ENCODE peak calls at places on chromosomes 2 and 18, in four cellular contexts. S, O, H and A are unnamed samples.
A peak's percentile ranks its signal among the peaks of the same experiment; 100 is the strongest.

GRCh38 chr2:46951290-46952064 is 35.9 kb upstream of the MCFD2 start:
- DNase-seq in O (no peak), S (no peak), H (no peak), A (no peak)

GRCh38 chr2:239005586-239005985 is 157.7 kb downstream of the TWIST2 start:
- DNase-seq in S (no peak), H (no peak), O (no peak), A (no peak)

GRCh38 chr2:27282892-27283291 is 663 bp downstream of the TRIM54 start:
- DNase-seq in O (no peak), S (no peak), H (no peak), A (no peak)

GRCh38 chr2:170155022-170155722 is 22.8 kb upstream of the MYO3B start:
- DNase-seq in H (no peak), O (no peak), S (no peak), A (peak; percentile 66)

GRCh38 chr2:149972039-149972438 is 384.5 kb upstream of the MMADHC start:
- DNase-seq in S (no peak), O (no peak), H (no peak), A (no peak)

GRCh38 chr18:13141209-13141608 is 77.4 kb upstream of the LDLRAD4 start:
- DNase-seq in S (no peak), H (no peak), O (no peak), A (no peak)

GRCh38 chr2:230225486-230225885 is at the start of gene SP140:
- DNase-seq in H (no peak), O (no peak), S (peak; percentile 76), A (peak; percentile 74)

GRCh38 chr2:55951533-55951932 is 28.0 kb upstream of the EFEMP1 start:
- DNase-seq in S (no peak), H (no peak), O (no peak), A (no peak)

GRCh38 chr2:54454548-54454921 is 1.6 kb upstream of the SPTBN1 start:
- DNase-seq in O (no peak), H (no peak), S (no peak), A (no peak)

GRCh38 chr2:149334156-149334555 is 3.8 kb downstream of the LYPD6 start:
- DNase-seq in H (no peak), S (no peak), O (no peak), A (no peak)

GRCh38 chr2:60555066-60555793 is 1.8 kb upstream of the BCL11A start:
- DNase-seq in H (peak; percentile 38), S (peak; percentile 64), O (peak; percentile 55), A (peak; percentile 70)

GRCh38 chr2:80499095-80499494 is 194.5 kb upstream of the LRRTM1 start:
- DNase-seq in H (no peak), S (no peak), O (peak; percentile 29), A (no peak)

GRCh38 chr18:21735452-21736015 is 5.1 kb upstream of the MIB1 start:
- DNase-seq in S (no peak), H (no peak), O (no peak), A (no peak)

GRCh38 chr2:86012017-86012712 is 93.5 kb downstream of the POLR1A start:
- DNase-seq in H (no peak), S (no peak), O (no peak), A (no peak)

GRCh38 chr2:45028276-45028675 is 19.0 kb upstream of the SIX2 start:
- DNase-seq in O (no peak), S (no peak), H (no peak), A (no peak)

GRCh38 chr2:15159751-15160177 is 401.4 kb downstream of the NBAS start:
- DNase-seq in H (no peak), O (no peak), S (peak; percentile 37), A (peak; percentile 26)

GRCh38 chr2:86072271-86072858 is 33.3 kb downstream of the POLR1A start:
- DNase-seq in H (no peak), S (peak; percentile 57), O (no peak), A (peak; percentile 29)

GRCh38 chr2:142038826-142039225 is 92.0 kb downstream of the LRP1B start:
- DNase-seq in H (no peak), S (no peak), O (no peak), A (no peak)

GRCh38 chr2:26521054-26521912 is 43.4 kb upstream of the OTOF start:
- DNase-seq in S (peak; percentile 48), H (no peak), O (peak; percentile 26), A (peak; percentile 50)

GRCh38 chr2:237438082-237438925 is 24.3 kb upstream of the COL6A3 start:
- DNase-seq in H (no peak), S (no peak), O (no peak), A (no peak)

GRCh38 chr2:24402242-24403092 is 42.1 kb upstream of the ITSN2 start:
- DNase-seq in S (no peak), O (no peak), H (no peak), A (no peak)

GRCh38 chr2:64260817-64261216 is 116.6 kb upstream of the PELI1 start:
- DNase-seq in H (no peak), S (peak; percentile 57), O (no peak), A (peak; percentile 50)

GRCh38 chr2:30665761-30666306 is 141.4 kb downstream of the CAPN13 start:
- DNase-seq in O (no peak), S (no peak), H (no peak), A (no peak)

GRCh38 chr2:3728104-3729054 is 25.0 kb downstream of the DCDC2C start:
- DNase-seq in S (peak; percentile 57), O (peak; percentile 55), H (no peak), A (peak; percentile 53)

GRCh38 chr2:212154392-212154791 is 384.2 kb downstream of the ERBB4 start:
- DNase-seq in H (no peak), O (peak; percentile 36), S (no peak), A (no peak)

GRCh38 chr2:128805918-128806317 is 487.2 kb upstream of the HS6ST1 start:
- DNase-seq in O (no peak), H (no peak), S (no peak), A (no peak)

GRCh38 chr2:128807317-128807716 is 488.6 kb upstream of the HS6ST1 start:
- DNase-seq in O (no peak), S (no peak), H (no peak), A (no peak)

GRCh38 chr2:128809256-128809636 is 490.6 kb upstream of the HS6ST1 start:
- DNase-seq in H (peak; percentile 14), S (no peak), O (peak; percentile 72), A (no peak)

GRCh38 chr2:128809880-128810279 is 491.2 kb upstream of the HS6ST1 start:
- DNase-seq in H (no peak), S (no peak), O (no peak), A (no peak)

DNA sequence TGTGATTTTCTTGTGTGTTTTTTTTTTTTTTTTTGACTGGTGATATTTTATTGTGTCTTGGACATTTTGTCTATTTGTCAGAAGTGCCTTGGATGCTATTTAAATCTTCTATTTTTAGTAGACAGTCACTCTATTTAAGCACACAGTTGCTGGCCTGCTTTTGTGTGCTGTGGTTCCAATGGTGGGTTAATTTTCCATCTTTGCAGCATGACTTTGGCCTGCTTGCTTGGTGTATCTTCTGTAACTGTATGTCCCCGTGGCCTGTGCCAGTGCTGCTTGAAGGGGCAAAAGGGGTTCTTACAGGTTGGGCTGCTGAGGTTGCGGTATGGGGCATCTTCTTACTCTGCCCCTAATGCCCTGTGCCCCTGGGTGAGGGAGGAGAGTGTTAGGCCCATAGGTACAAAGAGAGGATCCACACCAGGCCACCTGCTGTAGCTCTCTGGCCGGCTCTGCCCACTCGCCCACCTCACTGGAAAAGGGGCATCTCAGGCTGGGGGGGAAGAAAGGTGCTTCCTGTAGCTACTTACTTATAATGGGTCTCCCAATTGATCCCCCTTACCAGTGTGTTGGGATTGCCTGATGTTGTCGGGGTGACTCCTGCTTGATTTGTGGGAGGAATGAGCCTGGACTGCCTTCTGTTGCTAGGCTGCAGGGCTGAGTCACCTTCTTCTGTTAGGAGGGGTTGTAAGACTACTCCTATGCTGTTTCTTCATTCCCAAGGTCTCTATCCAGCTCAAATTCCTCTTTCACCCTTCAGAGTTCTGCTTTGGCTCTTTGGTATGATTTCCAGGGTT is 490.0 kb upstream of the HS6ST1 start:
- DNase-seq in H (peak; percentile 23), O (peak; percentile 71), S (no peak), A (no peak)
- TF ChIP-seq CTCF in H (no peak), O (no peak), S (no peak), A (no peak)

GRCh38 chr18:41906528-41907256 is 48.3 kb upstream of the PIK3C3 start:
- DNase-seq in S (peak; percentile 52), H (peak; percentile 7), O (peak; percentile 22), A (peak; percentile 49)
- TF ChIP-seq CTCF in S (peak; percentile 51), H (peak; percentile 51), O (peak; percentile 55), A (peak; percentile 0)

GRCh38 chr2:17084882-17085281 is 419.2 kb upstream of the CYRIA start:
- DNase-seq in O (no peak), S (no peak), H (no peak), A (no peak)
- TF ChIP-seq CTCF in O (no peak), S (no peak), H (no peak), A (no peak)

DNA sequence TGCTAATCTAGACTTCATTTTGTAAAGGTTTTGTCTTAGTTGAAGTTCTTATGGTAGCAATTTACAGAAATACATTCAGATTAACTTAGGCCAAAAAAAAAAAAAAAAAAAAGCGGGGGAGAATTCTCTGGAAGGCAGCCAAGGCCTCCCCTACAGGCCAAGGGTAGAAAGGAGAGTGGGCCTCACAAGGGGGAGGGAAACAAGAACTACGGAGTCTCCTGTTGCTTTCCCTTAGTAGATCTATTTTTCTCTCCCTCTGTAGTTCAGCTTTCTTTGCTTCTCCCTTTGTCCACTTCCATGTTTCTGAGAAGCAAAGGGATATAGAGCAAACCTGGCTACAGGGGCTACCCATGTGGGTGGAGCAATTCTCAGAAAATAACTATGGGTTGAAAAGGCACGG is 2.4 kb upstream of the STK11IP start:
- DNase-seq in O (no peak), H (no peak), S (no peak), A (no peak)
- TF ChIP-seq CTCF in O (no peak), H (no peak), S (no peak), A (no peak)

GRCh38 chr2:168217920-168218319 is 29.5 kb downstream of the STK39 start:
- DNase-seq in S (no peak), O (no peak), H (no peak), A (no peak)
- TF ChIP-seq CTCF in S (no peak), O (no peak), H (no peak), A (no peak)

DNA sequence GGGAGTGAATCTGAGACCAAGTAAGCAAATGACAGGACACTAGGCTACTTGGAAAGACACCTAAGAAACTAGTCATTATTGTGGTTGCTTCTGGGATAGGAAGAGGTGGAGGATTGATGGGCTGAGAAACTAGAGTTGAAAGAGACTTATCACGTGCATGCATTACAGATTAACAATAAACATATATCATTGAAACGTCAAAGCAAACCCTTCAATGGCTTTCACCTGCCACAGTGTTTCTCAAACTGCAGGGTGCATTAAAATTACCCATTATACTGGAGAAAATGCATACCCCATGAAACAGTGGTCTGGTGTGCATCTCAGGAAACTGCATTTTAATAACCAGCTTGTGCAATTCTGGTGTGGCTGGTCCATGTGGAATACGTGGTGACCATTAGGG is 318.8 kb downstream of the SMAD2 start:
- DNase-seq in H (no peak), O (no peak), S (no peak), A (no peak)
- TF ChIP-seq CTCF in H (no peak), O (no peak), S (no peak), A (no peak)

DNA sequence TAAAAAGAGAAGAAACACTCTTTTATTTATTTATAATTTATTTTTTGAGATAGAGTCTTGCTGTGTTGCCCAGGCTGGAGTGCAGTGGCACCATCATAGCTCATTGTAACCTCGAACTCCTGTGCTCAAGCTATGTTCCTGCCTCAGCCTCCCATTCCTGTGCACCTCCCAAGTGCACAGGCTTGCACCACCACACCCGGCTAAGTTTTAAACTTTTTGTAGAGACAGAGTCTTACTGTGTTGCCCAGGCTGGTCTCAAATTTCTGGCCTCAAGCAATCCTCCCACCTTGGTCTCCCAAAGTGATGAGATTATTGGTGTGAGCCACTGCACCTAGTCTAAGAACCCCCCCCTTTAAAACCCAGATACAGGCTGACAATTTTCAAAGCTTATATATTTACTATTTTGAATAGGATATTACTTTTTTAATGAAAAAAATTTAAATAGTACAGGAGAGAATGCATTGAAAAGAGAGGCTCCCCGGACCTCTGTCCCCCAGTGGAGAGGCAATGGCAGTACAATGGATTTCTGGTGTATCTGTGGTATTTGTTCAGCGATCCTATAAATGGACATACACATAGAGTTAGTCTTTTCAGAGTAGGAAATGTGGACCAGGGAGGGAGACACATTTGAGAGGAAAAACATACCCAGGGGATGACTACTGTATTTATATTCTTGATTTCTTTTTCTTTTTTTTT is 48.1 kb upstream of the CNOT11 start:
- DNase-seq in O (no peak), S (no peak), H (no peak), A (no peak)
- TF ChIP-seq CTCF in O (no peak), S (no peak), H (peak; percentile 10), A (no peak)